ENCODE peak calls at places on chromosome 6, in ten cellular contexts. W is HepG2; I is SK-MEL-5; H is T-helper 1 cell; B is upper lobe of right lung; V is non-pigmented ciliary epithelial cell; L is CD4-positive, CD25-positive, alpha-beta regulatory T cell; Z is activated CD8-positive, alpha-beta memory T cell treated with anti-CD3 and anti-CD28 coated beads, Interleukin-2, amount 10 ng/mL, durations not matched to agents 7 days and 5 days; E is MM.1S; U is kidney tubule cell. N is an unnamed sample.

GRCh38 chr6:38371312-38371672 is 268.4 kb downstream of the BTBD9 start:
- DNase-seq in W (no peak), I (no peak), H (no peak), B (no peak), V (no peak), L (no peak), Z (no peak), E (no peak), U (no peak), N (no peak)

GRCh38 chr6:142058216-142058925 is 74.4 kb upstream of the GJE1 start:
- DNase-seq in W (no peak), I (no peak), H (no peak), B (no peak), V (no peak), L (no peak), Z (no peak), E (no peak), U (no peak), N (no peak)

GRCh38 chr6:164401871-164402270 is 907.5 kb downstream of the C6orf118 start:
- DNase-seq in W (no peak), I (peak), H (no peak), B (no peak), V (no peak), L (no peak), Z (no peak), E (no peak), U (no peak), N (no peak)

GRCh38 chr6:33966536-33966935 is 162.7 kb upstream of the MLN start:
- DNase-seq in W (no peak), I (no peak), H (no peak), B (peak), V (no peak), L (no peak), Z (no peak), E (no peak), U (no peak), N (no peak)

GRCh38 chr6:20025681-20026080 is 186.6 kb downstream of the MBOAT1 start:
- DNase-seq in W (no peak), I (no peak), H (no peak), B (no peak), V (no peak), L (no peak), Z (no peak), E (no peak), U (no peak), N (no peak)

GRCh38 chr6:125421853-125422252 is 120.1 kb upstream of the HDDC2 start:
- DNase-seq in W (no peak), I (no peak), H (no peak), B (no peak), V (peak), L (no peak), Z (no peak), E (no peak), U (peak), N (peak)

GRCh38 chr6:107704377-107705013 is 119.6 kb downstream of the SCML4 start:
- DNase-seq in W (peak), I (peak), H (no peak), B (no peak), V (no peak), L (no peak), Z (no peak), E (peak), U (peak), N (peak)

GRCh38 chr6:108337721-108338120 is 42.9 kb downstream of the AFG1L start:
- DNase-seq in W (no peak), I (no peak), H (no peak), B (no peak), V (no peak), L (no peak), Z (no peak), E (no peak), U (no peak), N (no peak)

GRCh38 chr6:41500561-41500960 is 45.6 kb upstream of the FOXP4 start:
- DNase-seq in W (no peak), I (no peak), H (no peak), B (peak), V (no peak), L (no peak), Z (no peak), E (no peak), U (no peak), N (no peak)

GRCh38 chr6:54621285-54621684 is 225.3 kb upstream of the FAM83B start:
- DNase-seq in W (no peak), I (no peak), H (no peak), B (no peak), V (no peak), L (no peak), Z (no peak), E (peak), U (peak), N (peak)

N was measured in OCI-M1.